ENCODE peak calls at places on chromosomes 5 and 9, in nine cellular contexts. Z is GM12864, Q is epithelial cell of esophagus, K is esophagus squamous epithelium, N is vagina, O is fibroblast of mammary gland, M is HFF-Myc, F is AG10803, I is lower lobe of right lung. D is an unnamed sample.

GRCh38 chr5:95718203-95718602 is 12.9 kb upstream of the RHOBTB3 start:
- DNase-seq in Q (no peak), K (no peak), I (no peak), Z (no peak), O (no peak), N (no peak), F (no peak), M (no peak), D (peak)

GRCh38 chr9:84140535-84141101 is 160.0 kb downstream of the RMI1 start:
- DNase-seq in F (no peak), M (no peak), K (no peak), I (no peak), O (peak), Z (no peak), Q (no peak), N (no peak), D (peak)

GRCh38 chr5:143796110-143796509 is 15.9 kb upstream of the HMHB1 start:
- DNase-seq in F (no peak), O (peak), N (no peak), Z (no peak), M (no peak), K (no peak), Q (no peak), I (no peak), D (no peak)

GRCh38 chr5:138275895-138276294 is 1.5 kb upstream of the GFRA3 start:
- DNase-seq in I (no peak), M (no peak), O (no peak), F (no peak), N (no peak), Z (no peak), Q (no peak), K (no peak), D (no peak)

GRCh38 chr5:72018158-72018803 is 89.0 kb upstream of the MAP1B start:
- DNase-seq in Z (peak), I (peak), F (peak), K (no peak), M (peak), O (peak), Q (peak), N (no peak), D (peak)

GRCh38 chr9:18632624-18633407 is 158.9 kb downstream of the ADAMTSL1 start:
- DNase-seq in Z (no peak), F (peak), K (no peak), M (peak), I (no peak), Q (peak), N (no peak), O (peak), D (no peak)

GRCh38 chr5:158389786-158390185 is 530.8 kb upstream of the CLINT1 start:
- DNase-seq in N (no peak), I (no peak), K (no peak), F (no peak), O (no peak), Q (no peak), M (no peak), Z (no peak), D (no peak)

GRCh38 chr5:174307656-174308271 is 262.3 kb downstream of the NSG2 start:
- DNase-seq in O (no peak), F (no peak), Z (no peak), N (peak), M (no peak), K (no peak), I (no peak), Q (no peak), D (no peak)

GRCh38 chr9:79883073-79883645 is 311.4 kb downstream of the TLE4 start:
- DNase-seq in F (no peak), M (no peak), I (no peak), N (no peak), K (no peak), Q (no peak), O (no peak), Z (no peak), D (peak)

GRCh38 chr9:137030528-137030927 is 1.4 kb downstream of the FUT7 start:
- DNase-seq in I (peak), M (no peak), Q (no peak), F (no peak), K (no peak), N (no peak), Z (no peak), O (no peak), D (peak)

GRCh38 chr5:16135003-16135402 is 44.6 kb downstream of the MARCHF11 start:
- DNase-seq in F (no peak), O (no peak), K (no peak), M (no peak), I (no peak), Q (no peak), Z (no peak), N (no peak), D (no peak)

GRCh38 chr5:111722016-111722591 is 34.9 kb downstream of the NREP start:
- DNase-seq in M (no peak), K (no peak), Q (no peak), N (no peak), Z (no peak), F (peak), O (no peak), I (no peak), D (no peak)

GRCh38 chr5:88804444-88804843 is 78.5 kb downstream of the MEF2C start:
- DNase-seq in O (no peak), Q (no peak), N (no peak), Z (no peak), M (no peak), F (no peak), K (no peak), I (no peak), D (no peak)

GRCh38 chr5:57653636-57654290 is 171.2 kb upstream of the ACTBL2 start:
- DNase-seq in Q (no peak), Z (no peak), K (no peak), F (no peak), N (no peak), M (no peak), O (no peak), I (no peak), D (no peak)

GRCh38 chr5:140267559-140268018 is 35.3 kb downstream of the PFDN1 start:
- DNase-seq in Z (no peak), F (no peak), N (no peak), O (no peak), Q (no peak), K (no peak), I (no peak), M (no peak), D (no peak)

DNA sequence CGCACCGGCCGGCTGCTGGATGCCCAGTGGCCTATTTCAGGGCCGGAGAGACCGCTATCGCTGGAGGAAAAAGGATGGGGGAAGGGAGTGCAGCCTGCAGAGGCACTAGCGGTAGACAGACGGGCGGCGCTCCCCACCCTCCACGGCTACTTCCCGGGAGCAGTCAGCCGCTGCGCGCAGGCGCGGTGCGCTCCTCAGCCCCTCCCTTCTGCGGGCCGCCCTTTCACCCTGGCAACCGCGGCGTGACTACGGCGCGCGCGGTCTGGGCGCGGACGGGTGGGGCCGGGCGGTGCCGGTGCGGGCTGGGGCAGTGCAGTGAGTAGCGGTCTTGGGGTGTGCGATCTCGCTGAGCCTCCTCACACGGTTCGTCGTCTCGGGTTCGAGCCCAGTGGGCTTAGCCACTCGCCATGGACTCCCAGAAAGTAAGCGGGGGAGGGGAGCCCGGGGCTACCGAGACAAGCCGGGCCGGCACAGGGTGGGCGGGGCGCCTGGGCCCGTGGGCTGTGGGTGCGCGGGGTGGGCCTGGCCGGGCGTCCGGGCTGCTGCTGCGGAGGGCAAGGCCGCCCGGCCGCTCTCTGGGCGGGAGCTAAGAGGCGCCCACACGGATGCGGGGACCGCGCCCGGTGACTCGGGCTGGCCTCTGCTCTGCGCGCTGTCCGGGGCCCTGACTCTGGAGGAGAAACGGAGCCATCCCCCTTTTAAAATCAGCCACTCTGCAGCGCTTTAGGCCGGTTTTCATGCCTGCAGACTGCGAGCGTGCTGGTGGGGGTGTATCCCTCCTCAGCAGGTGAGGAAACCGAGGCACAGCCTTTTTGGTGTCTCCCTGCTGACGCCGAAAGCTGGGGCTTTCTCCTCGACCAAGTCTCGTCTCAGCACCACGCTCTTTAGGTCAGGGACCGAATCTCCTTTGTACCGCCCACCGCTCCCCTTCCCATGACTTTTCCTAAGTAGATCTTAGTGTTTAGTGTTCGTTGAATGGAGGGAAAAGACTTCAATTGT is at the start of gene FSD1L:
- DNase-seq in F (peak), M (peak), O (peak), N (no peak), Z (peak), I (peak), Q (peak), K (peak), D (peak)
- TF ChIP-seq CTCF in F (peak), M (no peak), O (no peak), N (no peak), Z (peak), I (peak), Q (peak), K (peak), D (no peak)

GRCh38 chr9:128288273-128289004 is 12.4 kb downstream of the SWI5 start:
- DNase-seq in N (no peak), Z (no peak), Q (no peak), O (no peak), K (no peak), F (no peak), M (no peak), I (no peak), D (no peak)

GRCh38 chr9:128285033-128285784 is 9.1 kb downstream of the SWI5 start:
- DNase-seq in Q (no peak), F (no peak), K (no peak), O (no peak), N (no peak), Z (no peak), I (no peak), M (no peak), D (no peak)

GRCh38 chr9:128282500-128282899 is 6.4 kb downstream of the SWI5 start:
- DNase-seq in Z (no peak), K (no peak), Q (peak), I (no peak), F (peak), N (no peak), M (no peak), O (peak), D (no peak)

GRCh38 chr9:128292009-128292408 is 15.9 kb downstream of the SWI5 start:
- DNase-seq in I (no peak), Z (no peak), K (no peak), Q (no peak), M (no peak), N (no peak), F (no peak), O (no peak), D (no peak)

GRCh38 chr9:128286435-128286834 is 10.4 kb downstream of the SWI5 start:
- DNase-seq in Q (no peak), I (no peak), M (no peak), K (no peak), Z (no peak), N (no peak), F (peak), O (peak), D (no peak)
- H3K4me3 ChIP-seq in Q (no peak), I (no peak), M (no peak), K (no peak), Z (no peak), N (no peak), F (no peak), O (no peak), D (no peak)

GRCh38 chr9:14441976-14442651 is 128.2 kb upstream of the NFIB start:
- DNase-seq in M (no peak), F (peak), I (no peak), O (no peak), N (no peak), Z (no peak), Q (peak), K (no peak), D (peak)
- TF ChIP-seq CTCF in M (peak), F (peak), I (no peak), O (peak), N (no peak), Z (peak), Q (peak), K (no peak), D (peak)

DNA sequence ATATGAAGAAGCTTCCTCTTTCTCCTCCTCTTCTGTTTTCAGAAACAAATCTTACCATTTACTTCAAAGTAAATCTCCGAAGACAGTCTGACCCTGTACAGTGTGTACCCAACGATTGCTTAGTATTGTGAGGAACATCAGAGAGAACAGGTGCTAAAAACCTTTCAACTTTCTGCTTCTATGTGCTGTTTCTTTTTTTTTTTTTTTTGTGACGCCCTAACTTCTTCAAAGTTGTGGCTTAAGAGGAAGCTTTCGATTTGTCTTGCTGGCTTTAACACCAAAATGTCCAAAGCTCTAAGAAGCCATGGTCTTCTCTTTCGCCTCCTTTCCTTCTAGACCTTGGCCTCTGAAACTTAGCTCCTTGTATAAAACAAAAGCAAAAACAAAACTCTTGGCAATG is 1.2 kb downstream of the TNFSF8 start:
- DNase-seq in K (no peak), N (no peak), Z (no peak), M (no peak), O (no peak), F (no peak), I (no peak), Q (no peak), D (no peak)
- H3K4me3 ChIP-seq in K (peak), N (no peak), Z (no peak), M (no peak), O (no peak), F (no peak), I (peak), Q (no peak), D (no peak)

DNA sequence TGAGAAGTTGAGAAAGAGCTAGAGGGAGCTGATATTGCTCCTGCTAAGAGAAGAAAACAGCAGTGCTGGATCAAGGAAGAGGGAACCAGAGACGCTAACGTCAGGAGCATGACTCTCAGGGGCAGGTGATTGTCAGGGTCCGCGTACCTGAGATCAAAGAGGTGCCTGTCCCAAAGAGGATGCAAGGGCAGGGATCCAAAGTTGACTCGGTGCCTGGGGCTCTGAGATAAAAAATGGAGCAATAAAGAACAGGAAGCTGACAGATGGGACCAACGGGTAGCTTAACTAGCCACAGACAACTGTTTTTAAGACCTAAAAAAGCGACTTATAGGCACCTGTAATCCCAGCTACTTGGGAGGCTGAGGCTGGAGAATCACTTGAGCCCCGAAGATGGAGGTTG is 517.8 kb downstream of the IRX1 start:
- DNase-seq in Z (no peak), K (no peak), I (no peak), M (no peak), O (no peak), F (no peak), Q (no peak), N (no peak), D (no peak)
- TF ChIP-seq CTCF in Z (no peak), K (no peak), I (no peak), M (no peak), O (no peak), F (no peak), Q (no peak), N (no peak), D (no peak)